ENCODE peak calls at places on chromosomes 7 and 10, in four cellular contexts. R is HepG2, I is HCT116, E is K562. P is an unnamed sample.

GRCh38 chr7:142357953-142358520 is 100.2 kb upstream of the PRSS58 start:
- DNase-seq in R (peak), I (peak), E (peak), P (peak)

GRCh38 chr7:36034020-36034419 is 119.0 kb upstream of the EEPD1 start:
- DNase-seq in R (no peak), I (no peak), E (no peak), P (no peak)

GRCh38 chr10:131901181-131901829 is 497 bp downstream of the PPP2R2D start:
- DNase-seq in R (no peak), I (no peak), E (peak), P (no peak)

GRCh38 chr10:126387931-126388911 is at the start of gene ADAM12:
- DNase-seq in R (no peak), I (no peak), E (no peak), P (peak)

GRCh38 chr10:117501460-117502035 is 41.0 kb upstream of the EMX2 start:
- DNase-seq in R (no peak), I (no peak), E (no peak), P (no peak)

GRCh38 chr10:13311177-13311575 is 11.3 kb upstream of the PHYH start:
- DNase-seq in R (no peak), I (no peak), E (no peak), P (no peak)

GRCh38 chr7:38375453-38375852 is 102.0 kb upstream of the TARP start:
- DNase-seq in R (no peak), I (no peak), E (no peak), P (no peak)

GRCh38 chr7:5557920-5558401 is 134.3 kb upstream of the TNRC18 start:
- DNase-seq in R (peak), I (no peak), E (no peak), P (no peak)

GRCh38 chr7:97021443-97022261 is 3.0 kb downstream of the DLX5 start:
- DNase-seq in R (no peak), I (no peak), E (no peak), P (no peak)

GRCh38 chr10:23693895-23694294 is 255.0 kb downstream of the OTUD1 start:
- DNase-seq in R (no peak), I (no peak), E (no peak), P (no peak)

GRCh38 chr10:126001579-126001978 is 105.2 kb downstream of the FANK1 start:
- DNase-seq in R (no peak), I (no peak), E (no peak), P (peak)

GRCh38 chr10:26441491-26442214 is 3.5 kb downstream of the APBB1IP start:
- DNase-seq in R (no peak), I (no peak), E (no peak), P (no peak)

GRCh38 chr7:81181066-81181465 is 262.2 kb upstream of the SEMA3C start:
- DNase-seq in R (no peak), I (no peak), E (no peak), P (no peak)

GRCh38 chr7:115728518-115728917 is 302.0 kb downstream of the TFEC start:
- DNase-seq in R (no peak), I (no peak), E (no peak), P (no peak)

GRCh38 chr10:115028419-115028818 is 64.7 kb upstream of the ATRNL1 start:
- DNase-seq in R (no peak), I (no peak), E (no peak), P (no peak)

GRCh38 chr10:110074986-110075664 is 67.3 kb downstream of the ADD3 start:
- DNase-seq in R (no peak), I (no peak), E (no peak), P (peak)

GRCh38 chr7:6367701-6368211 is 80.0 kb downstream of the DAGLB start:
- DNase-seq in R (no peak), I (no peak), E (no peak), P (no peak)

GRCh38 chr7:229184-229964 is 37.0 kb downstream of the FAM20C start:
- DNase-seq in R (no peak), I (no peak), E (no peak), P (no peak)

GRCh38 chr7:134941185-134941900 is 45.0 kb upstream of the AGBL3 start:
- DNase-seq in R (no peak), I (no peak), E (no peak), P (no peak)

GRCh38 chr7:151721236-151721635 is 155.7 kb downstream of the PRKAG2 start:
- DNase-seq in R (no peak), I (no peak), E (no peak), P (no peak)

GRCh38 chr7:13077466-13077865 is 390.0 kb downstream of the ARL4A start:
- DNase-seq in R (no peak), I (no peak), E (no peak), P (no peak)

GRCh38 chr7:66500087-66500486 is 128.6 kb upstream of the KCTD7 start:
- DNase-seq in R (peak), I (peak), E (no peak), P (no peak)

GRCh38 chr7:91397099-91397498 is 132.9 kb downstream of the FZD1 start:
- DNase-seq in R (no peak), I (no peak), E (no peak), P (no peak)

GRCh38 chr10:69321037-69321715 is 42.9 kb downstream of the HK1 start:
- DNase-seq in R (no peak), I (no peak), E (no peak), P (no peak)

GRCh38 chr10:46560381-46560780 is 3.9 kb upstream of the GPRIN2 start:
- DNase-seq in R (no peak), I (no peak), E (no peak), P (no peak)

GRCh38 chr10:59750155-59750945 is 2.9 kb downstream of the MRLN start:
- DNase-seq in R (no peak), I (no peak), E (no peak), P (no peak)

GRCh38 chr10:59753267-59753666 is at the start of gene MRLN:
- DNase-seq in R (no peak), I (no peak), E (no peak), P (no peak)

GRCh38 chr10:59752278-59752940 is 846 bp downstream of the MRLN start:
- DNase-seq in R (no peak), I (no peak), E (no peak), P (no peak)

GRCh38 chr10:59745163-59745650 is 8.0 kb downstream of the MRLN start:
- DNase-seq in R (no peak), I (no peak), E (no peak), P (no peak)

DNA sequence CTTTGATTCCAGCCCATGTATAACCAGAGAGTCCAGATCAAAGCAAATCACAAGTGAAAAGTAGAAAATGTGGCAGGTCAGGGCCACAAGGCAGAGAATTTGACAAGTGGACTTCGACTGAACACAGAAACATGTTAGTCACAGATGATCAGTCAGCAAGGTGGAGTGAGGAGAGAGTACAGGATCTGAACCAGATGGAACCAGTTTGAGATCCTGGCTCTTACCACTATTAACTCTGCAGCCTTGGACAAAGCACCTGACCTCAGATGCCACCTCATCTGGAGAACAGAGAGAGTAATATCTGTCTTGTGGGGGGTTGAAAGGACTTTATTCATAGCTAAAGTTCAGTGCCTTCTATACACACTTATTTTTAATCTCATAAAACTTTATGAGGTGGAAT is 4.4 kb downstream of the MRLN start:
- DNase-seq in R (no peak), I (no peak), E (no peak), P (no peak)
- TF ChIP-seq JUND in R (no peak), I (no peak), E (no peak), P (no peak)

GRCh38 chr10:35564276-35564982 is 40.7 kb upstream of the GJD4 start:
- DNase-seq in R (no peak), I (no peak), E (no peak), P (no peak)
- TF ChIP-seq JUND in R (no peak), I (no peak), E (no peak), P (no peak)

DNA sequence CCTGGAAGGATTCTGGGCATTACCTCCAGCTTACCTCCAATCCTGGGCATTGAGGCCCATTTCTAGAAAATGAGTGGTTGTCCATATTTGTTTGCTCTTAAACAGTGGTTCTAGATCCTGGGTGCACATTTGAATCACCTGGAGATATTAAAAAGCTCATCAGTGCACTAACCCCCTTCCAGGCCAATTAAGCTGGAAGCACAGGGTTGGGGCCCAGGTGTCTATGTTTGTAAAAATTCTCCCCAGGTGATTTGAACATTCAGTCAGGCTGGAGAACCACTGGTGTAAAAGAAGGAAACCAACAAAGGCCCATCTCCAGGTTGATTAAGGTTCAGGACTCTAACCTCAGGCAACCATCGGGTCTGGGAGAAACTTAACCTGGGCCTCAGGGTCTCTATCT is 102.6 kb upstream of the NANOS1 start:
- DNase-seq in R (no peak), I (no peak), E (no peak), P (no peak)
- TF ChIP-seq JUND in R (no peak), I (no peak), E (no peak), P (no peak)

GRCh38 chr10:122475130-122475529 is 13.8 kb downstream of the HTRA1 start:
- DNase-seq in R (no peak), I (no peak), E (no peak), P (no peak)
- TF ChIP-seq JUND in R (no peak), I (no peak), E (no peak), P (no peak)

DNA sequence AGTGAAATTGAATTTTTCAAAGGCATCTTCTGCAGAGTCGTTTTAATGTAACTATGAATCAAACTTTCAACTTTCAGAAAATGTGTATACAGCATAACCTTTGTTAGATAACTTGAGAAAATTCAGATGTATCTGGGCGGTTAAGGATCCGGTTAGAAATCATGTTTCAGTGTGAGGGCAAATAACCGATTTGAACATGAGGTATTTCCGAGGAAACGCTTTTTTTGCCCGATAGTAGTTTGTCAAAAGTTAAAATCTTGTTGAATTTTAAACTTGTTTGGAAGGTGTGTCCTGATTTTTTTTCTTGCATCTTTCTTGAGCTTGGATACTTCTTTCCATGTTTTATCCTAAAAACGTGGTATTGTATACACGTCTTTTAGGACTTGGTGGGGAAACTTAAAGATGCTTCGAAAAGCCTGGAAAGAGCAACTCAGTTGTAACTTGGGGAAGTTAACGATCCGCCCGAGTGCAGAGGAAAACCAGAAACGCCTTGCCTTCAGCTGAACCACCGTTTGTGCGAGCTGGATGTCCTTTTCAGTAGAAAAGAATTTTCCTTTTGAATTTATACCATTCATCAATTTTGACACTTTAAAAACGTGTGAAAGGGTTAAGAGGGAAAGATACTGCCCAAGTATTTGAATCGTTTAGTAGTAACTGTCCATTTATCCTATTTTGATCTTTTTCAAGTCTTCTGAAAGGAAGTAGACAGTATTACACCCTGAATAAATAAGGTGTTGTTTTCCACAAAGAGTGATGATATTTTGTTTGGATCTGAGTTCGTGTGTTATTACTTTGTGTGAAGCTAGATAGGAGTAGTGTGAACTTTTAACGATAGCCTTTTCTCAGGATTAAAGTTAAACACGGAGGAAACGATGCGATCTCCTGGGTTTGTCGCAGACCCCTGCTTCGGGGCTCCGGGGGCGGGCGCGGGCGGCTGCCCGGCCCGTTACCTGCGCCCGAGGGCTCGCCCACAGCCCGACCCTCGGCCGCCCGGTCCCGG is 1.0 kb upstream of the BMI1 start:
- DNase-seq in R (no peak), I (no peak), E (peak), P (no peak)
- TF ChIP-seq JUND in R (no peak), I (no peak), E (no peak), P (no peak)

GRCh38 chr7:139773372-139773771 is 4.4 kb downstream of the HIPK2 start:
- DNase-seq in R (no peak), I (no peak), E (no peak), P (no peak)

GRCh38 chr7:139772115-139772514 is 5.7 kb downstream of the HIPK2 start:
- DNase-seq in R (peak), I (no peak), E (no peak), P (no peak)

GRCh38 chr7:139769066-139769465 is 8.7 kb downstream of the HIPK2 start:
- DNase-seq in R (no peak), I (no peak), E (no peak), P (no peak)

GRCh38 chr7:139772837-139773236 is 5.0 kb downstream of the HIPK2 start:
- DNase-seq in R (no peak), I (no peak), E (no peak), P (no peak)

DNA sequence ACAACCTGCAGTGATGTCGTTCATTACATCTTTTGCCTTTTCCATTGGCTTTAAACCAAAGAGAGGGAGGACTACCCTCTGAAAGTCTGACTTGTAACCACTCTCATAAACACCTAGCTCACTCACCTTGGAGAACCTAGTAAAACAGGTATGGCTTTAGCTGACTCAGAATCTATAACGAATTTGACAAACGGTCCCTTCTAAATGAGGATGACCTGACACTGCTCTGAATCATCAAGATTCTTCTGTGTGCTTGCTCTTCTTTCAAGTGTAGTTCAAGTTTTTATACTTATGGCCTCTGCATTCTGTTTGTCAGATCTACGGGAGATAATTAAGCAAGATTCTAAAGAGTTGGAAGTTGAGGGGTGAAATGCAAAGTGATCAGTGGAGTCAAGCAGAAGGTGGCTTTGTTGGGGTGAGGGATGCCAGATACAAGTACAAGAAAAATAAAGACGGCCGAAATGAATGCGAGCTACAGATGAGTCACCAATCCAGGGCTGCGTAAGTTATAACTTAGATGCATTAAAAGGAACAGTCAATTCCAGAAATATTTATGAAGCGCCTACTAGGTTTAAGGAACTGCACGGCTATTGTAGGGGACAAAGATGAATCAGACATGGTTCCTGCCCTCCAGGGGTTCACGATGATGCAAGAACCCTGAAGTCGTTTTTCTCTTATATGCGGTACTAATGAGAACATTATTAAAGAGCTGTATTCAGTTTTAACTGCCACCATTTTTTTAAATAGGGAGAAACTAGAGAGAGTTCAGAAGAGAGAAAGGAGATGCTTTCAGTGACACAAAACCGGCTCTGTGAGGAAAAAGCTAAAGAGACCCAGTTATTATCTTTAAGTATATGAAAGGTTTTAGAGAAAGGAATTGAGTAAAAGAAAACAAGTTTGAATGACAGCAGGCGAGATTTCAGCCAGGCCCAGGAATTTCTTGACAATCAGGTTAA is 6.5 kb downstream of the HIPK2 start:
- DNase-seq in R (no peak), I (peak), E (no peak), P (no peak)
- TF ChIP-seq JUND in R (no peak), I (peak), E (no peak), P (no peak)

GRCh38 chr7:112895996-112896395 is 105.8 kb upstream of the TMEM168 start:
- DNase-seq in R (no peak), I (no peak), E (no peak), P (no peak)

GRCh38 chr7:112897839-112898431 is 107.7 kb upstream of the TMEM168 start:
- DNase-seq in R (peak), I (no peak), E (no peak), P (no peak)

DNA sequence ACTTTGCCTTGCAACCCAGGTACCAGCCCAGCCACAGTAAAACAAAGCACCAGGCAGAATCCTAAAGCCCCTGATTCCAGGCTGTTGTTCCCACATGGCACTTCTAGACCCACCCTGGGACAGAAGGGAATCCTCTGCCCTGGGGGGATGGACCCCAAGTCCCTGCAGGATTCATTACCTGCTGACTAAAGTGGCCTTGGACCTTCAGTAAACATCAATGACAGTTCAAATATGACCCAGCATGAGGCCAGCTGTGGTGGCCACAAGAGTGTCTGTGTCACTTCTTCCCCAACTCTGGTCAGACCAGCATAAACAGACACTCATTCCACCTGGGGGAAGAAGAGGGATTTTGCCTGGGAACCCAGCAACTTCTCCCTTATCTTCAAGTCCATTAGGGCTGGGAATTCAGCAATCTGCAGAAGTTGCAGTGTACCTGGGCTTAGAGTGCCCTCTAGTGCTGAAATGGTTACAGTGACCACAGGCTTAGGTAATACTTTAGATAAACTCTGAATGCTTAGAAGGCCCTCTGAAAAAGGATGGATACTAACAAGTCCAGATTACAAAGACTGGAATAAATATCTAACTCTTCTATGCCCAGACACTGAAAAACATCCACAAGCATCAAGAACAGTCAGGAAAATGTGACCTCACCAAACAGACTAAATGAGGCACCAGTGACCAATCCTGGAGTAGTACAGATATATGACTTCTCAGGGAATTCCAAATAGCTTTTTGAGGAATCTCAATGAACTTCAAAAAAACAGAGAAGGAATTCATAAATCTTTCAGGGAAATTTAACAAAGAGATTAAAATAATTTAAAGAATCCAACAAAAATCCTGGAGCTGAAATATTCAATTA is 108.5 kb upstream of the TMEM168 start:
- DNase-seq in R (peak), I (peak), E (peak), P (peak)
- TF ChIP-seq JUND in R (no peak), I (no peak), E (peak), P (no peak)

P was measured in T47D.